ENCODE peak calls at places on chromosomes 4 and X, in four cellular contexts. M is K562, U is GM12891, R is GM12878. L is an unnamed sample.

GRCh38 chrX:134642394-134642793 is 15.9 kb downstream of the PLAC1 start:
- DNase-seq in M (no peak), U (no peak), R (no peak), L (no peak)

GRCh38 chr4:1900087-1900433 is 28.9 kb downstream of the NSD2 start:
- DNase-seq in M (no peak), U (no peak), R (no peak), L (no peak)

GRCh38 chr4:58776627-58777026 is 1666.4 kb upstream of the IGFBP7 start:
- DNase-seq in M (no peak), U (no peak), R (no peak), L (no peak)

GRCh38 chr4:13922873-13923645 is 295.5 kb upstream of the BOD1L1 start:
- DNase-seq in M (no peak), U (no peak), R (no peak), L (no peak)

GRCh38 chrX:72620550-72621145 is 48.0 kb upstream of the HDAC8 start:
- DNase-seq in M (peak), U (no peak), R (no peak), L (no peak)

GRCh38 chrX:54715621-54716020 is 82.4 kb downstream of the ITIH6 start:
- DNase-seq in M (no peak), U (no peak), R (no peak), L (no peak)

GRCh38 chrX:146433771-146434170 is 375.8 kb upstream of the CXorf51B start:
- DNase-seq in M (no peak), U (no peak), R (no peak), L (no peak)

GRCh38 chrX:153662266-153662665 is 11.3 kb downstream of the PNCK start:
- DNase-seq in M (no peak), U (no peak), R (no peak), L (no peak)

GRCh38 chr4:1810765-1811164 is 17.7 kb downstream of the FGFR3 start:
- DNase-seq in M (no peak), U (no peak), R (no peak), L (no peak)

GRCh38 chrX:23799469-23800065 is 16.6 kb downstream of the SAT1 start:
- DNase-seq in M (no peak), U (no peak), R (no peak), L (no peak)

GRCh38 chr4:113447061-113447460 is 314.5 kb downstream of the CAMK2D start:
- DNase-seq in M (no peak), U (no peak), R (no peak), L (no peak)

GRCh38 chr4:113446019-113446418 is 315.5 kb downstream of the CAMK2D start:
- DNase-seq in M (no peak), U (no peak), R (no peak), L (no peak)

GRCh38 chr4:113442821-113443220 is 318.7 kb downstream of the CAMK2D start:
- DNase-seq in M (no peak), U (no peak), R (no peak), L (no peak)

GRCh38 chr4:113444386-113444785 is 317.2 kb downstream of the CAMK2D start:
- DNase-seq in M (no peak), U (no peak), R (no peak), L (no peak)

GRCh38 chr4:113445286-113445685 is 316.3 kb downstream of the CAMK2D start:
- DNase-seq in M (no peak), U (no peak), R (no peak), L (no peak)
- TF ChIP-seq SPI1 in M (no peak), U (no peak), R (no peak), L (no peak)

DNA sequence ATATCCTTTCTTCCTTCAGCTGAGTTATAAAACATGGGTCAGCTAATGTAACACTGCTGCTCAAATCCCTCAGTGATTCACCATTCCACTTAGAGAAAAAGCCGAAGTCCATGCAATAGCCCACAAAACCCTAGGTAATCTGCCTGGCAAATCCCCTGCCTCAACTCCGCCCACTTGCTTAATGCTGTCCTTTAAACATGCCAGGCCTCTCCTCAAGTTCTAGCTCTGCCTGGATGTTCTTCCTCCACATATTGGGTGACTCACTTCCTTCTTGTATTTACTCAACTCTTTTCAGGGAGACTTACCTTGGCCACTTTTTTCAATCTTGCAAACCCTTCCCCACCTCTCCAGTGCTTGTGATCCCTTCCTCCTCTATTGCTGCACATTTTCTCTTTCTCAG is 89.8 kb downstream of the EMCN start:
- DNase-seq in M (no peak), U (no peak), R (no peak), L (no peak)
- TF ChIP-seq SPI1 in M (no peak), U (no peak), R (no peak), L (peak)

GRCh38 chr4:123777297-123777859 is 380.8 kb downstream of the SPRY1 start:
- DNase-seq in M (no peak), U (no peak), R (no peak), L (no peak)
- TF ChIP-seq SPI1 in M (no peak), U (no peak), R (no peak), L (no peak)

GRCh38 chr4:71694946-71695345 is 88.9 kb downstream of the GC start:
- DNase-seq in M (no peak), U (no peak), R (no peak), L (no peak)
- TF ChIP-seq SPI1 in M (no peak), U (no peak), R (no peak), L (no peak)

GRCh38 chrX:104522386-104522785 is 43.6 kb upstream of the IL1RAPL2 start:
- DNase-seq in M (no peak), U (no peak), R (no peak), L (no peak)
- TF ChIP-seq SPI1 in M (no peak), U (peak), R (peak), L (no peak)

GRCh38 chr4:20348411-20348810 is 96.7 kb downstream of the SLIT2 start:
- DNase-seq in M (no peak), U (no peak), R (no peak), L (no peak)
- TF ChIP-seq SPI1 in M (no peak), U (no peak), R (no peak), L (no peak)

DNA sequence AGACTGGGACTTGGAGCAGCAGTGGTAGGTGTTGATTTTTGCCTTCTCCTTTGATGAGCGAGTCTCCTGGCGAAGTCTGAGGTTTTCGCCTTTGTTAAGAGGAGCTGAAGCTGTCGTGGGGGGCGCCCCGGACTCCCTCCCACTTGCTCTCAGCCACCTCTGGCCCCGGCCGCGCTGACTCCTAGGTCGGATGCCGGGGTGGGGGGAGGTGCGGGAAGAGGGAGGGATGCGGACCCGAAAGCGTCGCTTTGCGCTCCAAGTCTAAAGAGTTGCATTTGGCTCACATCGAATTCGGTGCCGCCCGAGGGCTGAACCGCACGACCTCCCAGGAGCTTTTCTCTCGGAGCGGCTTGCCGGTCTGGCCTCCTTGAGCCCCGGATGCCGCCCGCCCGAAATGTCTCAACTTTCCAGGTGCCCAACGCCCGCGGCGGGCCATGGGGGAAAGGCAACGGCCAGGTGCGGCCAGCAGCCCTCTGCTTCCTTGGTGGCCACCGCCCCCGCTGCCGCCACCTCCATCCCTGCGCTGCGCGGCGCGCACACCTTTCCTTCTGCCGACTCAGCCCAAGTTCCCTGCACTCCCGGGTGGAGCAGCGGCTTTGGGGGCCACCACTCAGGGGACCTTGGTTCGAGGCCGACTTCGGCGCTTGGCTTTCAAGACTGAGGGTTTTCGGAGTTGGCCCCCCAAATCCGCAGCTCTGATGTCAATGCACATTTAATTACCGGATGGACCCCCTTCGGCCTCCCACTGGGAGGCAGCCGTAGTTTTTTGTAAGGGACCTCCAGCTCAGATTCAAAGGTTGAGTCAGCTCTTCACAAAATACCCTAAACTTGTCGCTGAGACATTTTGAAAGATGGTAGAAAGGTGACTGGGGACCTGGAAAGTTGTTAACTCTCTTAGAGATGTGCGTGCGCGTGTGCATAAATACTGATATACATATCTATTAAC is 977 bp downstream of the AFF2 start:
- DNase-seq in M (no peak), U (no peak), R (no peak), L (no peak)
- TF ChIP-seq SPI1 in M (no peak), U (no peak), R (no peak), L (no peak)

GRCh38 chr4:184684491-184685189 is 35.1 kb downstream of the PRIMPOL start:
- DNase-seq in M (peak), U (no peak), R (no peak), L (peak)
- TF ChIP-seq SPI1 in M (no peak), U (no peak), R (no peak), L (peak)

DNA sequence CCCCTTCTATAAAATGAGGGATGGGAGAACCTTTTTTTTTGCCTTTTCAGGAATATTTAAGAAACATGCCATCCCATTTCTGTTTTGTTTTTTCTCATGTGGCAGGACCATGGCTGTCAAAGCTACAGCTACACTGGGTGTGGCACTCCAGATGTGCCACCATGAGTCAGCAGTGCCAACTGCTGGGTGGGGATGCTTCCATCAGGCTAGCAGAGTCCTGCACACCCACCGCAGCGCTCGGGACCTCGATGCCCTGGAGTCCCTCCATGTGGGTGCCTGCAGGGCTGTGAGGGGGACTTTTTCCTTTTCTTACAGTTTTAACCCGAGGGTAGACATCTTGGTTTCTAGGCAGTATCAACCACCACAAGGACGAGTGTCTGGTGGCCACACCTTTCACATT is 352.6 kb downstream of the NR3C2 start:
- DNase-seq in M (no peak), U (no peak), R (no peak), L (no peak)
- TF ChIP-seq SPI1 in M (no peak), U (no peak), R (no peak), L (no peak)

DNA sequence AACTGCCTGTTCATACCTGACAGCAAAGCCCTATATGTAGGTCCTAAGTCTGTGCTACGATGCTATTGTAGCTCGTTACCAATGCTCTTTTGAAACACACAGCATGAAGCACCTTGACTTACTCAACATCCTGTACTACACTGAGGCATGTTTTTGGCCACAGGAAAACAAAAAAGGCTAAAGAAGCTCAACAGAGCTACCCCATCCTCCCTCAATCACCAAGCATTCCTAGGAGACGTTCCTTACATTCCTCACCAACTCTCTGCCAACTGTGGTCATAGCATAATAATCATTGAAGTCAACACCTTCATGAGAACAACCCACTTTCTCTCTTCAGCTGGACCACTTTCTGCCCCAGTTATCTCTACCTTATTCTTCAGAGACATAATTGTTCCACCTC is 73.7 kb upstream of the SLC25A43 start:
- DNase-seq in M (no peak), U (no peak), R (no peak), L (no peak)
- TF ChIP-seq SPI1 in M (no peak), U (no peak), R (no peak), L (no peak)